ENCODE peak calls at places on chromosomes 5 and 9, in ten cellular contexts. E, I, T, D, W, U, C, R, P and F are unnamed samples.

GRCh38 chr5:99835791-99836190 is 699.4 kb upstream of the FAM174A start:
- DNase-seq in E (no peak), I (no peak), T (no peak), D (no peak), W (no peak), U (no peak), C (no peak), R (no peak), P (peak), F (no peak)

GRCh38 chr5:32794086-32794485 is 83.0 kb downstream of the NPR3 start:
- DNase-seq in E (no peak), I (no peak), T (no peak), D (no peak), W (no peak), U (no peak), C (no peak), R (no peak), P (no peak), F (no peak)

GRCh38 chr9:36911037-36911436 is 123.0 kb downstream of the PAX5 start:
- DNase-seq in E (no peak), I (no peak), T (no peak), D (no peak), W (no peak), U (no peak), C (no peak), R (no peak), P (no peak), F (no peak)

GRCh38 chr5:96714951-96715451 is 52.8 kb downstream of the CAST start:
- DNase-seq in E (peak), I (no peak), T (peak), D (peak), W (no peak), U (peak), C (no peak), R (no peak), P (no peak), F (no peak)

GRCh38 chr5:17154211-17154996 is 63.0 kb upstream of the BASP1 start:
- DNase-seq in E (no peak), I (no peak), T (no peak), D (no peak), W (no peak), U (no peak), C (peak), R (no peak), P (no peak), F (no peak)

GRCh38 chr5:23024470-23024869 is 171.3 kb upstream of the CDH12 start:
- DNase-seq in E (no peak), I (no peak), T (no peak), D (no peak), W (no peak), U (no peak), C (no peak), R (no peak), P (no peak), F (no peak)

GRCh38 chr9:84697494-84698114 is 28.1 kb downstream of the NTRK2 start:
- DNase-seq in E (peak), I (peak), T (peak), D (peak), W (peak), U (peak), C (peak), R (peak), P (peak), F (peak)

GRCh38 chr5:100232730-100233129 is 302.4 kb upstream of the FAM174A start:
- DNase-seq in E (no peak), I (no peak), T (no peak), D (no peak), W (no peak), U (no peak), C (no peak), R (no peak), P (no peak), F (no peak)

GRCh38 chr9:97853844-97854695 is 1.0 kb downstream of the FOXE1 start:
- DNase-seq in E (peak), I (peak), T (peak), D (peak), W (peak), U (no peak), C (no peak), R (peak), P (peak), F (no peak)

GRCh38 chr5:150006318-150006717 is 5.8 kb downstream of the HMGXB3 start:
- DNase-seq in E (no peak), I (no peak), T (no peak), D (no peak), W (no peak), U (no peak), C (no peak), R (no peak), P (no peak), F (no peak)

GRCh38 chr9:86080112-86080579 is 19.2 kb downstream of the GOLM1 start:
- DNase-seq in E (no peak), I (no peak), T (no peak), D (no peak), W (no peak), U (no peak), C (no peak), R (no peak), P (no peak), F (no peak)